ENCODE peak calls at places on chromosome 19, in five cellular contexts. D, M, E, J and B are unnamed samples.

GRCh38 chr19:13790354-13790753 is 4.9 kb upstream of the ZSWIM4 start:
- DNase-seq in D (no peak), M (no peak), E (no peak), J (peak; percentile 47), B (no peak)

GRCh38 chr19:58020985-58021384 is 12.8 kb upstream of the ZSCAN1 start:
- DNase-seq in D (no peak), M (no peak), E (no peak), J (no peak), B (no peak)

GRCh38 chr19:3098141-3098514 is 4.0 kb downstream of the GNA11 start:
- DNase-seq in D (no peak), M (no peak), E (no peak), J (no peak), B (no peak)

GRCh38 chr19:35509861-35510625 is 3.4 kb downstream of the DMKN start:
- DNase-seq in D (peak; percentile 66), M (peak; percentile 94), E (no peak), J (peak; percentile 92), B (peak; percentile 93)

GRCh38 chr19:47112166-47112663 is 1.4 kb downstream of the ZC3H4 start:
- DNase-seq in D (peak; percentile 77), M (peak; percentile 60), E (no peak), J (peak; percentile 87), B (peak; percentile 46)

GRCh38 chr19:40947114-40947513 is 44.0 kb upstream of the CYP2B6 start:
- DNase-seq in D (no peak), M (no peak), E (no peak), J (no peak), B (no peak)

GRCh38 chr19:16143399-16144215 is at the start of gene HSH2D:
- DNase-seq in D (no peak), M (peak; percentile 75), E (no peak), J (peak; percentile 95), B (peak; percentile 68)

GRCh38 chr19:22118132-22118531 is 65.8 kb downstream of the ZNF257 start:
- DNase-seq in D (no peak), M (no peak), E (no peak), J (no peak), B (no peak)

GRCh38 chr19:6417713-6418561 is 6.7 kb downstream of the KHSRP start:
- DNase-seq in D (no peak), M (no peak), E (no peak), J (no peak), B (no peak)

GRCh38 chr19:47398707-47399106 is 20.6 kb downstream of the MEIS3 start:
- DNase-seq in D (no peak), M (no peak), E (no peak), J (no peak), B (no peak)

GRCh38 chr19:10858204-10858828 is 10.1 kb downstream of the C19orf38 start:
- DNase-seq in D (no peak), M (no peak), E (no peak), J (no peak), B (no peak)

GRCh38 chr19:15283141-15283885 is 49.0 kb downstream of the BRD4 start:
- DNase-seq in D (no peak), M (no peak), E (no peak), J (peak; percentile 59), B (no peak)

GRCh38 chr19:50330365-50331078 is 1.3 kb upstream of the KCNC3 start:
- DNase-seq in D (peak; percentile 26), M (peak; percentile 80), E (no peak), J (peak; percentile 90), B (peak; percentile 80)

GRCh38 chr19:54017266-54017665 is 25.8 kb downstream of the CACNG6 start:
- DNase-seq in D (no peak), M (no peak), E (no peak), J (no peak), B (no peak)

GRCh38 chr19:40702337-40703012 is 12.0 kb upstream of the NUMBL start:
- DNase-seq in D (no peak), M (no peak), E (no peak), J (no peak), B (no peak)

GRCh38 chr19:40908981-40909380 is 26.9 kb upstream of the CYP2A7 start:
- DNase-seq in D (no peak), M (no peak), E (no peak), J (peak; percentile 77), B (no peak)

GRCh38 chr19:47779524-47780214 is 1.2 kb downstream of the SELENOW start:
- DNase-seq in D (peak; percentile 45), M (no peak), E (no peak), J (peak; percentile 69), B (no peak)

GRCh38 chr19:51301266-51301665 is 10.2 kb upstream of the IGLON5 start:
- DNase-seq in D (no peak), M (no peak), E (no peak), J (no peak), B (no peak)

GRCh38 chr19:46746281-46746965 is at the start of gene STRN4:
- DNase-seq in D (no peak), M (peak; percentile 94), E (no peak), J (no peak), B (peak; percentile 92)

GRCh38 chr19:48415869-48416268 is 22.4 kb downstream of the GRIN2D start:
- DNase-seq in D (no peak), M (no peak), E (no peak), J (no peak), B (no peak)

GRCh38 chr19:38221919-38222828 is 1.8 kb downstream of the DPF1 start:
- DNase-seq in D (no peak), M (no peak), E (no peak), J (no peak), B (no peak)

GRCh38 chr19:37692956-37693660 is 26.5 kb downstream of the ZNF607 start:
- DNase-seq in D (no peak), M (no peak), E (no peak), J (no peak), B (no peak)

GRCh38 chr19:4745986-4746385 is 22.3 kb upstream of the DPP9 start:
- DNase-seq in D (no peak), M (no peak), E (no peak), J (no peak), B (no peak)

GRCh38 chr19:1856345-1856697 is 7.1 kb downstream of the KLF16 start:
- DNase-seq in D (no peak), M (no peak), E (no peak), J (no peak), B (no peak)

GRCh38 chr19:1854032-1854541 is 5.8 kb upstream of the REXO1 start:
- DNase-seq in D (no peak), M (no peak), E (no peak), J (no peak), B (no peak)

GRCh38 chr19:1855828-1856255 is 7.5 kb downstream of the KLF16 start:
- DNase-seq in D (no peak), M (no peak), E (no peak), J (no peak), B (no peak)

GRCh38 chr19:1854542-1855039 is 6.3 kb upstream of the REXO1 start:
- DNase-seq in D (no peak), M (no peak), E (no peak), J (peak; percentile 54), B (no peak)

GRCh38 chr19:1855040-1855827 is 7.0 kb upstream of the REXO1 start:
- DNase-seq in D (peak; percentile 72), M (peak; percentile 86), E (no peak), J (peak; percentile 95), B (peak; percentile 78)
- TF ChIP-seq POLR2A in D (peak; percentile 74), M (peak; percentile 52), E (peak; percentile 22), J (no peak), B (no peak)

GRCh38 chr19:23273594-23274412 is 23.6 kb upstream of the ZNF724 start:
- DNase-seq in D (peak; percentile 93), M (peak; percentile 82), E (no peak), J (peak; percentile 94), B (peak; percentile 79)
- TF ChIP-seq POLR2A in D (peak; percentile 79), M (peak; percentile 92), E (peak; percentile 76), J (peak; percentile 88), B (peak; percentile 81)

DNA sequence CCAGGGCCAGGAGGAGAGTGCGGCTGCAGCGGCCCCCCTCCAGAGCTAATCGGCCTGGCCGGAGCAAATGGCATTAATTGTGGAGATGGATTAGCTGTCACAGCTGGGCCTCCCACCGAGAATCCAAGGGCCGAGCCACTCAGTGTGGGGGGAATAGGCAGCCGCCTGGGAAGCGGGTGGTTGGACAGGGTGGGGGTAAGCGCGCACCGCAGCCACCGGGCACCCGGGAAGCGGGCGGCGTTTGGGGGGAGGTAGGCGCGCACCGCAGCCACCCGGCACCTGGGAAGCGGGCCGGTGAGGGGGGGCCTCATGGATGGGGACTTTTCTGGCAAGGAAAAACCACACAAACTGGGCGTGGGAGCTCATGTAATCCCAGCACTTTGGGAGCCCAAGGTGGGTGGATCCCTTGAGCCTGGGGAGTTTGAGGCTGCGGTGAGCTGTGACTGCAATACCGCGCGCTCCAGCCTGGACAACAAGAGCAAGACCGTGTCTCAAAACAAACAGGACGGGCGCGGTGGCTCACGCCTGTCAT is 9.7 kb downstream of the R3HDM4 start:
- DNase-seq in D (no peak), M (no peak), E (no peak), J (no peak), B (no peak)
- TF ChIP-seq POLR2A in D (no peak), M (no peak), E (no peak), J (no peak), B (no peak)

DNA sequence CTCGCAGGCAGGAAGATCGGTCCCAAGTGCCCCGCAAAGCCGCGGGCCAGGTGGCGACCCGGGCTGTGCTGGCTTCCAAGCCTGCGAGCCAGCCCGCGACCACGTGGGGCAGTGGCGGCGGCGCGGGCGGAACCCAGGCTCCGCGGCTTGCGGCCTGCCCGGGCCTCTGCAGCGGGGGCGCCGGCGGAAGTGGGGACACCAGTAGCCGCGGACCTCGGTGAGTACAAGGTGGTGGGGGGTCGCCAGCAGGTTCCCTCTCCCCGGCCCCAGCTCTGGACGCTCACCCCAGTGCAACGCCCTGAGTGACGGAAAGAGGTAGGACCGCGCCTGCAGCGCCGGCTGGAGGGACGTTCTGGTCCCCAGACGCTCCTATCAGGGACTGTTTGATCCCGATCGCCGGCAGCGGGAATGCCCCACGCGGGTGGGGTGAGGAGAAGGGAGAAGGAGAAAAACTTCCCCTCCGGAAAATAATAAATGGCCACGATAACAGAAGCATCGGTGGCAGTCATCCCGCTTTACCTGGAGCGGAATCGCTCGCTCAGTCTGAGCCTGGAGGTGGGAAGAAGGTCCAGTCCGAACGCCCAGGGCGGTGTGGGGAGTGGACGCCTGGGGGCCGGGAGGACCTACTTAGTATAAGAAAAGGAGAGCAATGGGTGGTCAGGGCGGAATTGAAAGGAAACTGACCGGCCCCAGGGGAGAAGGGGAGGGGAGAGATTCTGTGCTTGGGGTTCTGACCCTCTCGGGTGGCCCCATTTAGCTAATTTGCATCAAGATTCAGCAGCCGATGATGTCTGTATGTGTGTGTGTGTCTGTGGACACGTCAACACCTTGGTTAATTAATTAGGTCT is at the start of gene GEMIN7:
- DNase-seq in D (peak; percentile 42), M (peak; percentile 78), E (no peak), J (peak; percentile 82), B (peak; percentile 74)
- TF ChIP-seq POLR2A in D (peak; percentile 32), M (peak; percentile 82), E (no peak), J (peak; percentile 22), B (peak; percentile 47)

GRCh38 chr19:29155683-29156082 is 57.3 kb downstream of the UQCRFS1 start:
- DNase-seq in D (no peak), M (no peak), E (no peak), J (no peak), B (no peak)

GRCh38 chr19:29154163-29154562 is 58.8 kb downstream of the UQCRFS1 start:
- DNase-seq in D (no peak), M (no peak), E (no peak), J (no peak), B (no peak)
- TF ChIP-seq POLR2A in D (no peak), M (no peak), E (no peak), J (no peak), B (no peak)

GRCh38 chr19:44725251-44725650 is 23.3 kb upstream of the BCL3 start:
- DNase-seq in D (no peak), M (no peak), E (no peak), J (peak; percentile 78), B (no peak)
- TF ChIP-seq POLR2A in D (no peak), M (no peak), E (no peak), J (no peak), B (no peak)